ENCODE peak calls at places on chromosome 19, in six cellular contexts. One of them, this sample, is unnamed.

GRCh38 chr19:34430738-34431625 is 2.8 kb downstream of the UBA2 start:
- DNase-seq in fibroblast of villous mesenchyme: peak; percentile 79
- DNase-seq in IMR-90: peak; percentile 68
- DNase-seq in GM06990: no peak
- DNase-seq in fibroblast of the aortic adventitia: peak; percentile 63
- DNase-seq in fibroblast of mammary gland: peak; percentile 72
- DNase-seq in this sample: peak; percentile 73

GRCh38 chr19:34416021-34416545 is 11.9 kb downstream of the PDCD2L start:
- DNase-seq in IMR-90: peak; percentile 18
- DNase-seq in fibroblast of mammary gland: no peak
- DNase-seq in fibroblast of villous mesenchyme: no peak
- DNase-seq in fibroblast of the aortic adventitia: no peak
- DNase-seq in GM06990: no peak
- DNase-seq in this sample: peak; percentile 26

GRCh38 chr19:7833225-7834156 is 3.5 kb downstream of the EVI5L start:
- DNase-seq in fibroblast of mammary gland: peak; percentile 89
- DNase-seq in IMR-90: peak; percentile 33
- DNase-seq in GM06990: no peak
- DNase-seq in fibroblast of the aortic adventitia: peak; percentile 92
- DNase-seq in fibroblast of villous mesenchyme: peak; percentile 80
- DNase-seq in this sample: peak; percentile 85

GRCh38 chr19:54024660-54025059 is 33.2 kb downstream of the CACNG6 start:
- DNase-seq in IMR-90: no peak
- DNase-seq in GM06990: no peak
- DNase-seq in fibroblast of mammary gland: no peak
- DNase-seq in fibroblast of villous mesenchyme: no peak
- DNase-seq in fibroblast of the aortic adventitia: no peak
- DNase-seq in this sample: peak; percentile 24

GRCh38 chr19:29811125-29812079 is at the start of gene CCNE1:
- DNase-seq in fibroblast of the aortic adventitia: peak; percentile 70
- DNase-seq in IMR-90: peak; percentile 74
- DNase-seq in fibroblast of mammary gland: peak; percentile 72
- DNase-seq in GM06990: peak; percentile 89
- DNase-seq in fibroblast of villous mesenchyme: peak; percentile 87
- DNase-seq in this sample: peak; percentile 92

GRCh38 chr19:18093439-18094161 is 4.0 kb upstream of the MAST3 start:
- DNase-seq in GM06990: no peak
- DNase-seq in fibroblast of the aortic adventitia: peak; percentile 39
- DNase-seq in IMR-90: peak; percentile 20
- DNase-seq in fibroblast of villous mesenchyme: no peak
- DNase-seq in fibroblast of mammary gland: peak; percentile 60
- DNase-seq in this sample: no peak

GRCh38 chr19:4775627-4776152 is 15.8 kb upstream of the FEM1A start:
- DNase-seq in IMR-90: no peak
- DNase-seq in fibroblast of the aortic adventitia: no peak
- DNase-seq in GM06990: no peak
- DNase-seq in fibroblast of mammary gland: no peak
- DNase-seq in fibroblast of villous mesenchyme: no peak
- DNase-seq in this sample: no peak

GRCh38 chr19:7605490-7606222 is 10.0 kb downstream of the CAMSAP3 start:
- DNase-seq in GM06990: peak; percentile 52
- DNase-seq in IMR-90: no peak
- DNase-seq in fibroblast of villous mesenchyme: peak; percentile 13
- DNase-seq in fibroblast of the aortic adventitia: no peak
- DNase-seq in fibroblast of mammary gland: peak; percentile 26
- DNase-seq in this sample: peak; percentile 40

GRCh38 chr19:53659292-53659691 is 27.5 kb downstream of the DPRX start:
- DNase-seq in fibroblast of mammary gland: no peak
- DNase-seq in IMR-90: no peak
- DNase-seq in fibroblast of villous mesenchyme: peak; percentile 91
- DNase-seq in fibroblast of the aortic adventitia: no peak
- DNase-seq in GM06990: no peak
- DNase-seq in this sample: peak; percentile 51

DNA sequence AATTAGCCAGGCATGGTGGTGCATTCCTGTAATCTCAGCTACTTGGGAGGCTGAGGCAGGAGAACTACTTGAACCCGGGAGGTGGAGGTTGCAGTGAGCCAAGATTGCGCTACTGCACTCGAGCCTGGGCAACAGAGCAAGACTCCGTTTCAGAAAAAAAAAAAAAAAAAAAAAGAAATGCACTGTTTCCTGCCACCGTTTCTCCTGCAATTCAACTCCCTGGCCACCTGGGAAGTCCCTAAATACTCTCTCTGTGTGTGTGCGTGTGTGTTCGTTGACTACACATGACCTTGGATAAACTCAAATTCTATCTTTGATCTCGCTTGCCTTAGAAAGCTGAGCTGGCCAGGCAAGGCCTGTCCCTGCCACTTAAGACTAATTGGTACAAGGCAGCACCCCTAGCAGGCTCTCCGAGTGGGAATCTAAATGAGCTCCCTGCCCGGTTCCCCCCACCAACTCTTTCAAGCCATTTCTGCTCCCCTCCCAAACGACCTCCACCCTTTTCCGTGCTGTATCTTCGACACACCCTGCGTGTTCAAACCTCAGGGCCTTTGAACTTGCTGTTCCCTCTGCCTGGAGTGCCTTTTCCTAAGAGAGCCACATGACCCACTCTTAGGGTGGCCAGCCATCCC is 5.2 kb upstream of the BCAT2 start:
- DNase-seq in fibroblast of mammary gland: no peak
- DNase-seq in IMR-90: peak; percentile 43
- DNase-seq in GM06990: no peak
- DNase-seq in fibroblast of villous mesenchyme: no peak
- DNase-seq in fibroblast of the aortic adventitia: no peak
- DNase-seq in this sample: peak; percentile 20
- TF ChIP-seq CTCF in fibroblast of mammary gland: no peak
- TF ChIP-seq CTCF in IMR-90: no peak
- TF ChIP-seq CTCF in GM06990: no peak
- TF ChIP-seq CTCF in fibroblast of villous mesenchyme: no peak
- TF ChIP-seq CTCF in fibroblast of the aortic adventitia: no peak
- TF ChIP-seq CTCF in this sample: no peak

DNA sequence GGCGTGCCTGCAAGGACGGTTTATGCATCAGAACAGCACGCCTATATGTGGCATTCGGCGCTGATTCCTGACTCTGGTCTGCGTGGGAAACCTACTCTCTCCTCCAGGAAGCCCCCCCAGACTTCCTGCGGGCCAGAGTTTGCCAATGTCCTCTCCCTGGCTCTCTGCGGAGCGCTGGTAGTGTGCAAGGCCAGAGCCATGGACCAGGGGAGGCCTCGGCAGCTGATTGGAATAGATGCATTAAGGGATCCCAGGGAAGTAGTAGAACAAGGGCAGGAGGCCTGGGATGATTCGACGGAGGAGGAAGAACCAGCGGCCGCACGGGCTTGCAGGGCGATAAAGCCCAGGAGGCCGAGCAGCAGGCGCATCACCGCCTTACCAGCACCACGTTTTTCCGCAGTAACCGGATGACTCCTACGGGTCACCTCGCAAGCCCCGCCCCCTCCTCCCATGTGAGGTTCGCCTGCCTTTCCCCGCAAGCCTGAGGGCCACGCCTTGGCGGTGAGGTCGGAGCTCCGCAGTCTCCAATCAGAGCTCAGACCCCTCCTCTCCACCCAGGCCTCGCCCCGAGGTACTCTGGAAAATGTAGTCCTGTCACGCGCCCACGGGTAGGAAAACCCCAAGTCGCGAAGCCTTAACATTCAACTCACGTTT is 5.0 kb downstream of the CLEC11A start:
- DNase-seq in IMR-90: peak; percentile 75
- DNase-seq in fibroblast of mammary gland: peak; percentile 84
- DNase-seq in fibroblast of villous mesenchyme: peak; percentile 71
- DNase-seq in GM06990: peak; percentile 65
- DNase-seq in fibroblast of the aortic adventitia: peak; percentile 60
- DNase-seq in this sample: peak; percentile 49
- H3K4me3 ChIP-seq in IMR-90: peak overlapping the region; percentile 4
- H3K4me3 ChIP-seq in fibroblast of mammary gland: no peak overlapping the region
- H3K4me3 ChIP-seq in fibroblast of villous mesenchyme: no peak overlapping the region
- H3K4me3 ChIP-seq in GM06990: no peak overlapping the region
- H3K4me3 ChIP-seq in fibroblast of the aortic adventitia: no peak overlapping the region
- H3K4me3 ChIP-seq in this sample: no peak overlapping the region

GRCh38 chr19:56664511-56664910 is 7.0 kb downstream of the ZNF835 start:
- DNase-seq in fibroblast of villous mesenchyme: no peak
- DNase-seq in fibroblast of mammary gland: no peak
- DNase-seq in IMR-90: no peak
- DNase-seq in fibroblast of the aortic adventitia: no peak
- DNase-seq in GM06990: no peak
- DNase-seq in this sample: no peak

GRCh38 chr19:56661248-56661647 is 10.3 kb downstream of the ZNF835 start:
- DNase-seq in fibroblast of the aortic adventitia: no peak
- DNase-seq in fibroblast of mammary gland: no peak
- DNase-seq in GM06990: no peak
- DNase-seq in fibroblast of villous mesenchyme: no peak
- DNase-seq in IMR-90: no peak
- DNase-seq in this sample: no peak

GRCh38 chr19:56663931-56664500 is 7.5 kb downstream of the ZNF835 start:
- DNase-seq in fibroblast of villous mesenchyme: no peak
- DNase-seq in fibroblast of the aortic adventitia: no peak
- DNase-seq in GM06990: no peak
- DNase-seq in fibroblast of mammary gland: no peak
- DNase-seq in IMR-90: no peak
- DNase-seq in this sample: no peak

GRCh38 chr19:56660381-56661105 is 11.0 kb downstream of the ZNF835 start:
- DNase-seq in GM06990: no peak
- DNase-seq in fibroblast of villous mesenchyme: no peak
- DNase-seq in IMR-90: no peak
- DNase-seq in fibroblast of the aortic adventitia: no peak
- DNase-seq in fibroblast of mammary gland: no peak
- DNase-seq in this sample: peak; percentile 4
- TF ChIP-seq CTCF in GM06990: no peak
- TF ChIP-seq CTCF in fibroblast of villous mesenchyme: no peak
- TF ChIP-seq CTCF in IMR-90: no peak
- TF ChIP-seq CTCF in fibroblast of the aortic adventitia: no peak
- TF ChIP-seq CTCF in fibroblast of mammary gland: no peak
- TF ChIP-seq CTCF in this sample: peak; percentile 12

DNA sequence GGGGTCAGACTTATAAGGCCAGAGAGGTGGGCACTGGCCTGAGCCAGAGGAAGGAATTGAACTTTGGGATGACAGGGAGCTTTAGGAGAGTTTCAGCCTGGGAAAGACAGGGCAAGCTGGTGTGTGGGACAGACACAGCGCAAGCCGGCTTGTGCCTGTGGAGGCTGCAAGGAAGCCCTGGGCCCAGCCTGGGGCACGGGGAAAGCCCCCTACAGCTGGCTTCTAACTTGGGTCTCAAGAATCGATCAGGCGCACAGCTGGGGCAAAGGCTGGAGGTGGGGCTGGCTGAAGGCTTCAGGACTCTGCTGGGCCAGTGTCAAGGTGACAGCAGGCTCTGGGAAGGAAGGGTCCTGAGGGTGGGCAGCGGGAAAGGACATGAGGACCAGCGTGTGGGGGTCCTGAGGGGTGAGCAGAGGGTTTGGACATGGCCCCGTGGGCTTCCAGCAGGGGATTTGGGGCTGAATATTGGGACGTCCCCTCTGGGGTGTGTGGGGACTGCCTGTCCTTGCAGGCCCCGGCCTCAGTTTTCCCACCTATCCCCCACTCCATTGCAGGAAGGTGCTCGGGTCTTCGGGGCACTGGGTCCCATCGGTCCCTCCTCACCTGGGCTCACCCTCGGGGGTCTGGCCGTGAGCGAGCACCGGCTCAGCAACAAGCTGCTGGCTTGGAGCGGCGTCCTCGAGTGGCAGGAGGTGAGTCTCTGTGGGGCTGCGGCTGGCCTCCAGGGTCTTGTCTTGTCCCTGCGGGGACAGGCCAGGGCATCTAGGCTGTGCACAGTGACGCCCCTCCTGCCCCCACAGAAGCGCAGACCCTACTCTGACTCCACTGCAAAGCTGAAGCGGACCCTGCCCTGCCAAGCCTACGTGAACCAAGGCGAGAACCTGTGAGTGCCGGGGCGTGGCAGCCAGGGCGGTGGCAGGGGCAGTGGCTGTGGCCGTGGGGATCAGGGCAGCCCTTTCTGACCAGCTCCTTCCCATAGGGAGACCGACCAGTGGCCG is 3.2 kb downstream of the PTOV1 start:
- DNase-seq in IMR-90: no peak
- DNase-seq in fibroblast of the aortic adventitia: no peak
- DNase-seq in GM06990: no peak
- DNase-seq in fibroblast of villous mesenchyme: no peak
- DNase-seq in fibroblast of mammary gland: no peak
- DNase-seq in this sample: no peak
- H3K4me3 ChIP-seq in IMR-90: no peak overlapping the region
- H3K4me3 ChIP-seq in fibroblast of the aortic adventitia: no peak overlapping the region
- H3K4me3 ChIP-seq in GM06990: no peak overlapping the region
- H3K4me3 ChIP-seq in fibroblast of villous mesenchyme: no peak overlapping the region
- H3K4me3 ChIP-seq in fibroblast of mammary gland: no peak overlapping the region
- H3K4me3 ChIP-seq in this sample: no peak overlapping the region

DNA sequence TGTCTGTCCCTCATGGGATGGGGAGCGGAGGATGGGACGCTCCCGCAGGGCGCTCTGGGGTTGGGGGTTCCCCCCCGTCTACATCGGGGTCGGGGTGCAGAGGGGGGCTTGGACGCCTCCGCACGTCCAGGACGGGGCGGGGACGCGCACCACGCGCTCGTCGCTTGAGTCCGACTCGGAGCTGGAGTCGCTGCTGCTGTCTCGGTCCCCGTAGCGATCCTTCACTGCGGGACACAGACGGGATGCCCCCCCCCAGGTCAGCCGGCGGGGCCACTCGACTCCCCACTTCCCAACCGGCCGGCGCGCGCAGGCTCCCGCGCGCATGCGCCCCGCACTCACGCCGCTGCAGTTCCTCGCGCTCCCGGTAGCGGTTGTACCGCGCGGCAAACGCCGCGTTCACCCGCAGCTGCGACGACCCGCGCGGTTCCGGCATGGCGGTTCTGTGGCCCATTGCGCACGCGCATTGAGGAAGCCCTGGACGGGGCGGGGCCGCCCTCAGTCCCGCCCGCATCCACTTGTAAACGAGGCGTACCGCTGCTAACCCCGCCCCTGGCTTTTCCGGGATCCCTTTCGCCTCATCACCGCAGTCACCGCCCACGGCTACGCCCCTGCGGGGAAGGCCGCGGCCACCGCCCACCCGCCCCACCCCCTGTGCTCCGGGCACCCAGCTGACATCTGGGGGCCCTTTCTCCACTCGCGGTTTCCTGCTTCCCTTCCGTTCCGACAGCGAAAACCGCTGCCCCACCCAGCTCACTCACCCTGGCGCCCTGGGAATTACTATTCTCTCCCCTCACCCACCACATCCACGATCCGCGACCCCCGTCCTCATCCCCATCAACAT is at the start of gene KRI1:
- DNase-seq in fibroblast of villous mesenchyme: peak; percentile 98
- DNase-seq in GM06990: peak; percentile 99
- DNase-seq in IMR-90: peak; percentile 95
- DNase-seq in fibroblast of mammary gland: peak; percentile 95
- DNase-seq in fibroblast of the aortic adventitia: peak; percentile 97
- DNase-seq in this sample: peak; percentile 99
- TF ChIP-seq CTCF in fibroblast of villous mesenchyme: peak; percentile 36
- TF ChIP-seq CTCF in GM06990: no peak
- TF ChIP-seq CTCF in IMR-90: peak; percentile 49
- TF ChIP-seq CTCF in fibroblast of mammary gland: no peak
- TF ChIP-seq CTCF in fibroblast of the aortic adventitia: peak; percentile 44
- TF ChIP-seq CTCF in this sample: no peak

GRCh38 chr19:3576696-3577443 is 4.1 kb downstream of the HMG20B start:
- DNase-seq in GM06990: no peak
- DNase-seq in fibroblast of villous mesenchyme: peak; percentile 64
- DNase-seq in fibroblast of the aortic adventitia: peak; percentile 80
- DNase-seq in IMR-90: peak; percentile 43
- DNase-seq in fibroblast of mammary gland: peak; percentile 79
- DNase-seq in this sample: peak; percentile 64
- H3K4me3 ChIP-seq in GM06990: no peak overlapping the region
- H3K4me3 ChIP-seq in fibroblast of villous mesenchyme: peak overlapping the region; percentile 34
- H3K4me3 ChIP-seq in fibroblast of the aortic adventitia: peak overlapping the region; percentile 37
- H3K4me3 ChIP-seq in IMR-90: no peak overlapping the region
- H3K4me3 ChIP-seq in fibroblast of mammary gland: peak overlapping the region; percentile 6
- H3K4me3 ChIP-seq in this sample: peak overlapping the region; percentile 25

GRCh38 chr19:36113895-36114762 is 546 bp downstream of the POLR2I start:
- DNase-seq in IMR-90: peak; percentile 30
- DNase-seq in fibroblast of villous mesenchyme: peak; percentile 40
- DNase-seq in GM06990: no peak
- DNase-seq in fibroblast of mammary gland: peak; percentile 47
- DNase-seq in fibroblast of the aortic adventitia: peak; percentile 31
- DNase-seq in this sample: peak; percentile 48
- TF ChIP-seq CTCF in IMR-90: peak; percentile 24
- TF ChIP-seq CTCF in fibroblast of villous mesenchyme: peak; percentile 10
- TF ChIP-seq CTCF in GM06990: no peak
- TF ChIP-seq CTCF in fibroblast of mammary gland: peak; percentile 11
- TF ChIP-seq CTCF in fibroblast of the aortic adventitia: no peak
- TF ChIP-seq CTCF in this sample: peak; percentile 13